ENCODE peak calls at places on chromosomes 7 and 10, in seven cellular contexts. S is CD4-positive, CD25-positive, alpha-beta regulatory T cell; Q is colonic mucosa; G is effector memory CD4-positive, alpha-beta T cell; T is IMR-90; J is astrocyte; H is neuronal stem cell. Y is an unnamed sample.

GRCh38 chr10:97771055-97771811 is 566 bp downstream of the SFRP5 start:
- DNase-seq in J (peak; percentile 26), G (no peak), H (no peak), S (no peak), T (peak; percentile 15), Q (no peak), Y (no peak)

GRCh38 chr10:107213861-107214260 is 49.4 kb upstream of the SORCS1 start:
- DNase-seq in T (no peak), Q (no peak), S (no peak), J (no peak), G (no peak), H (no peak), Y (no peak)

GRCh38 chr7:143519411-143520131 is 41.9 kb downstream of the TAS2R41 start:
- DNase-seq in T (peak; percentile 68), Q (no peak), G (no peak), J (peak; percentile 71), H (no peak), S (no peak), Y (no peak)

GRCh38 chr7:26140380-26140779 is 11.6 kb upstream of the NFE2L3 start:
- DNase-seq in G (no peak), T (no peak), S (no peak), J (no peak), H (no peak), Q (no peak), Y (no peak)

GRCh38 chr10:52632591-52632990 is 140.0 kb downstream of the MBL2 start:
- DNase-seq in S (no peak), J (no peak), Q (no peak), T (no peak), G (no peak), H (no peak), Y (no peak)

GRCh38 chr7:28558236-28558635 is 145.9 kb downstream of the CREB5 start:
- DNase-seq in T (no peak), Q (no peak), J (no peak), H (no peak), S (no peak), G (no peak), Y (peak; percentile 19)

GRCh38 chr10:114026189-114027040 is 17.3 kb upstream of the ADRB1 start:
- DNase-seq in T (peak; percentile 53), G (no peak), H (no peak), Q (no peak), S (no peak), J (peak; percentile 79), Y (peak; percentile 18)

GRCh38 chr10:125149278-125150047 is 10.9 kb downstream of the CTBP2 start:
- DNase-seq in T (peak; percentile 87), J (peak; percentile 68), S (no peak), H (no peak), G (no peak), Q (peak; percentile 91), Y (no peak)

GRCh38 chr10:98458812-98459211 is 12.1 kb upstream of the HPS1 start:
- DNase-seq in H (no peak), G (no peak), J (no peak), Q (no peak), S (no peak), T (no peak), Y (no peak)

GRCh38 chr7:79452495-79453265 is 787 bp downstream of the MAGI2 start:
- DNase-seq in T (peak; percentile 26), Q (peak; percentile 20), G (no peak), H (peak; percentile 35), J (peak; percentile 8), S (no peak), Y (no peak)

GRCh38 chr10:101565370-101565900 is 22.6 kb downstream of the POLL start:
- DNase-seq in H (no peak), S (no peak), G (no peak), Q (peak; percentile 8), J (no peak), T (no peak), Y (no peak)

GRCh38 chr7:64180989-64181388 is 26.0 kb upstream of the ZNF735 start:
- DNase-seq in H (no peak), J (no peak), S (no peak), T (no peak), Q (no peak), G (no peak), Y (peak; percentile 59)

GRCh38 chr10:79084972-79085597 is 16.3 kb downstream of the ZMIZ1 start:
- DNase-seq in J (no peak), G (no peak), Q (no peak), T (no peak), S (no peak), H (no peak), Y (peak; percentile 88)

GRCh38 chr7:1850111-1850975 is 180.3 kb downstream of the ELFN1 start:
- DNase-seq in H (no peak), Q (no peak), J (no peak), G (no peak), T (no peak), S (no peak), Y (no peak)

GRCh38 chr7:40436761-40437160 is 302.0 kb downstream of the SUGCT start:
- DNase-seq in Q (no peak), J (peak; percentile 45), T (no peak), H (no peak), S (no peak), G (no peak), Y (no peak)

GRCh38 chr7:50304158-50304910 is at the start of gene IKZF1:
- DNase-seq in S (peak; percentile 60), G (peak; percentile 45), J (no peak), Q (peak; percentile 58), T (no peak), H (no peak), Y (peak; percentile 70)

GRCh38 chr10:67775274-67775673 is 62.7 kb downstream of the DNAJC12 start:
- DNase-seq in T (no peak), S (no peak), J (no peak), Q (no peak), G (no peak), H (no peak), Y (no peak)

GRCh38 chr10:60141916-60142559 is 235.7 kb upstream of the CCDC6 start:
- DNase-seq in Q (no peak), H (no peak), G (no peak), J (no peak), T (no peak), S (no peak), Y (no peak)

GRCh38 chr10:2665772-2666171 is 401.6 kb upstream of the PFKP start:
- DNase-seq in S (no peak), T (no peak), H (no peak), Q (no peak), G (no peak), J (no peak), Y (no peak)

DNA sequence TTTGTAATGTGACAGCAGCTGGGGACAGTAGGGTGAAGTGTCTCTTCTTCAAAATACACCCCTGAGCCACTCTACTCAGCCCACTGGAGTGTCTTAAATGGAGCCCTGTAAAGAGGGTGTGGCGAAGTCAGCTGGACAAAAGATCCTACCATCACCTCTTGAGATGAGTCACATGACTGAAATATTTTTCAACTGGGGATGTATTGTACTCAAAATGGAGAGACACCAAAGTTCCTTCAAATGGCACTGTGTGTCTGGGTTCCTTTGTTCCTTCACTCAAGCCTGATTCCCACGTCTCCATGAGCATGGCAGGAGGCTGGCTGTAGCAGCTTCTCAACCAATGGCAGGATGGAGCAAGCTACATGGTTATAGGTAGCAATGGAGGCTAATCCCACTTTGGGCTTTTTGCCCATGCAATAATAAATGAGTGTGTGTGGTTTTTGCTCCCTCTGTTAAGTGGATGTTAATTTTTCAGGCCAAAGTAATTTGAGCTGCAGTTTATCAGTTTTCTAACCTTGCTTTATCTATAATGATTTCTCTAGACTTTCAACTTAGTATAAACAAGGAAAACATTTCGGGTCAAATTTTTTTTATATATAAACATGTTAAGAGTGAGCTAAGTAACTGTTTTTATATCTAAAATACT is 68.2 kb downstream of the CLEC2L start:
- DNase-seq in J (no peak), G (no peak), Q (no peak), S (no peak), H (no peak), T (no peak), Y (no peak)
- H3K36me3 ChIP-seq in J (peaks cover 48% of the 10 kb centered on the region), G (peaks cover 48% of the 10 kb centered on the region), Q (no peaks in the 10 kb centered on the region), S (peaks cover 27% of the 10 kb centered on the region), H (peaks cover 25% of the 10 kb centered on the region), T (peaks cover 70% of the 10 kb centered on the region), Y (no peaks in the 10 kb centered on the region)

DNA sequence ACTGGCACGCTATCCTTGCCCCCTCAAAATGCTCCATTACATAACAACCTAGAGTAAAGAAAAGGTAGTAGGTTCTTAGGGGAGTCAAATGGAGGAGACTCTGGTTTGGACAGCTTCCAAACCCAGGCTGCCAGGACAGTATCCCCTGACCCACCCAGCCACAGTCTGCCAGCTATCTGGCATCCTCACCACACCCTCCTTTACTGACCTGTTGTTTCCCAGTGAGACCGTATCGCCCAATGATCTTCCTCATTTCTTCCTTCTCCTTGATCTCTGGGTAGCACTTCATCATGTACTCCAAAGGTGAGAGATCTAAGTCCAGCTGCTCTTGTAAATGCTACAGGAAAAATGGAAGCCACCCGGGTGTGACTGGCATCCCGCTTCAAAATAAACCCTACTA is 5.1 kb upstream of the H2BK1 start:
- DNase-seq in H (no peak), Q (peak; percentile 44), S (no peak), T (no peak), G (no peak), J (no peak), Y (no peak)
- H3K36me3 ChIP-seq in H (peaks cover 40% of the 10 kb centered on the region), Q (peaks cover 14% of the 10 kb centered on the region), S (peaks cover 69% of the 10 kb centered on the region), T (peaks cover 65% of the 10 kb centered on the region), G (peaks cover 76% of the 10 kb centered on the region), J (peaks cover 52% of the 10 kb centered on the region), Y (peaks cover 87% of the 10 kb centered on the region)

GRCh38 chr10:16789765-16790164 is 27.5 kb downstream of the RSU1 start:
- DNase-seq in G (no peak), H (no peak), T (no peak), J (no peak), S (no peak), Q (no peak), Y (no peak)

GRCh38 chr10:16787361-16787791 is 29.8 kb downstream of the RSU1 start:
- DNase-seq in Q (no peak), T (no peak), S (peak; percentile 84), G (peak; percentile 64), J (no peak), H (no peak), Y (no peak)

GRCh38 chr10:16788125-16788524 is 29.1 kb downstream of the RSU1 start:
- DNase-seq in H (no peak), J (no peak), Q (no peak), S (peak; percentile 24), G (peak; percentile 9), T (no peak), Y (no peak)

GRCh38 chr10:16788778-16789177 is 28.4 kb downstream of the RSU1 start:
- DNase-seq in T (no peak), S (no peak), G (no peak), Q (no peak), J (no peak), H (peak; percentile 21), Y (no peak)

GRCh38 chr10:16789266-16789665 is 28.0 kb downstream of the RSU1 start:
- DNase-seq in G (no peak), H (peak; percentile 27), Q (no peak), J (peak; percentile 12), T (no peak), S (no peak), Y (no peak)
- H3K36me3 ChIP-seq in G (no peaks in the 10 kb centered on the region), H (no peaks in the 10 kb centered on the region), Q (no peaks in the 10 kb centered on the region), J (no peaks in the 10 kb centered on the region), T (peaks cover 1% of the 10 kb centered on the region), S (peaks cover 14% of the 10 kb centered on the region), Y (no peaks in the 10 kb centered on the region)

DNA sequence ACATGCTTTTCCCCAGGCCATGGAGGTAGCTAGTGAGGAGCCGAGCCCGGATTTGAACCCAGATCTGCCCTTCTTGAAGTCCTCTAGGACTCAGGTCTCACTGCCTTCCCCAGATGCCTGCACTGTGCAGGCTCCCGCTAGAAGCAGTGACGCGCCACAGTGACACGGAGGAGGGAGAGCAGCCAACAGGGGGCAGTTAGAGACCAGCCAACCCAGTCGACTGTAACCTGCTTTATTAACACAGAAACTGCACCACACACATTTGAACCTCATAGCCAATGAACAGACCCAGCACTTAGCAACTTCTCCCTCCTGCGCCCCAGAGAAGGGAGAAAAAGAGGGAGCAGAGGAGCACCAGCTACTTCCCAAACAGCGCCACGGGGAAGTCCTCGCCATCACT is 27.4 kb downstream of the PILRA start:
- DNase-seq in J (no peak), Q (no peak), H (peak; percentile 15), T (no peak), S (peak; percentile 18), G (no peak), Y (peak; percentile 64)
- H3K36me3 ChIP-seq in J (no peaks in the 10 kb centered on the region), Q (no peaks in the 10 kb centered on the region), H (no peaks in the 10 kb centered on the region), T (no peaks in the 10 kb centered on the region), S (no peaks in the 10 kb centered on the region), G (no peaks in the 10 kb centered on the region), Y (no peaks in the 10 kb centered on the region)

Y was measured in OCI-LY7.